ENCODE peak calls at places on chromosomes 12 and 14, in nine cellular contexts. Y, T, D, R, A, C, Z, J and V are unnamed samples.

GRCh38 chr12:127125607-127126259 is 1141.2 kb upstream of the TMEM132C start:
- DNase-seq in C (no peak), T (peak), R (no peak), Y (no peak), J (peak), A (no peak), D (peak), Z (peak), V (peak)

GRCh38 chr12:49777800-49778748 is 36.7 kb downstream of the TMBIM6 start:
- DNase-seq in J (no peak), Y (peak), Z (peak), R (peak), D (peak), A (no peak), T (no peak), C (peak), V (no peak)

GRCh38 chr14:33754264-33754663 is 196.6 kb downstream of the EGLN3 start:
- DNase-seq in T (no peak), D (peak), R (no peak), Z (no peak), A (no peak), C (no peak), J (peak), Y (no peak), V (no peak)

GRCh38 chr14:45972416-45972815 is 679.2 kb downstream of the RPL10L start:
- DNase-seq in Y (no peak), T (no peak), Z (no peak), D (no peak), R (no peak), A (no peak), J (no peak), C (peak), V (no peak)

GRCh38 chr12:30585877-30586276 is 109.8 kb downstream of the IPO8 start:
- DNase-seq in C (no peak), D (no peak), Z (no peak), A (no peak), T (no peak), R (no peak), Y (no peak), J (no peak), V (no peak)

GRCh38 chr14:64726585-64726890 is 22.3 kb downstream of the PLEKHG3 start:
- DNase-seq in R (no peak), Z (peak), T (peak), C (peak), A (no peak), D (no peak), Y (no peak), J (peak), V (no peak)

GRCh38 chr12:48973992-48974673 is 2.6 kb upstream of the WNT10B start:
- DNase-seq in T (peak), A (no peak), R (no peak), Z (no peak), C (peak), J (no peak), Y (peak), D (peak), V (no peak)

GRCh38 chr12:14995583-14996425 is 23.0 kb downstream of the PDE6H start:
- DNase-seq in Y (no peak), J (peak), R (no peak), A (no peak), C (no peak), D (peak), T (no peak), Z (peak), V (peak)

GRCh38 chr12:87928046-87928445 is 101.2 kb downstream of the C12orf50 start:
- DNase-seq in R (no peak), D (no peak), Y (no peak), A (no peak), T (no peak), C (no peak), Z (no peak), J (no peak), V (no peak)

GRCh38 chr12:82904219-82904795 is 217.6 kb downstream of the TMTC2 start:
- DNase-seq in J (no peak), C (no peak), R (no peak), Y (no peak), Z (no peak), T (no peak), A (no peak), D (peak), V (peak)

GRCh38 chr12:74747305-74747704 is 209.7 kb downstream of the ATXN7L3B start:
- DNase-seq in Y (no peak), R (no peak), J (peak), C (no peak), A (no peak), D (peak), Z (no peak), T (no peak), V (no peak)
- TF ChIP-seq CTCF in Y (peak), R (no peak), J (peak), C (no peak), A (no peak), D (no peak), Z (peak), T (peak), V (no peak)

GRCh38 chr12:7369274-7369729 is 65.4 kb downstream of the ACSM4 start:
- DNase-seq in R (peak), D (peak), Z (no peak), T (peak), C (peak), A (no peak), J (no peak), Y (no peak), V (peak)

GRCh38 chr12:7373226-7373625 is 69.4 kb downstream of the ACSM4 start:
- DNase-seq in T (no peak), D (no peak), Y (no peak), J (no peak), C (peak), R (no peak), A (no peak), Z (no peak), V (no peak)

GRCh38 chr12:7375145-7375543 is 68.8 kb downstream of the CD163L1 start:
- DNase-seq in C (no peak), D (no peak), R (no peak), Y (no peak), T (no peak), J (no peak), Z (no peak), A (no peak), V (no peak)

GRCh38 chr12:7376196-7376595 is 67.8 kb downstream of the CD163L1 start:
- DNase-seq in T (peak), Z (no peak), C (no peak), A (no peak), Y (no peak), R (no peak), D (peak), J (no peak), V (no peak)

DNA sequence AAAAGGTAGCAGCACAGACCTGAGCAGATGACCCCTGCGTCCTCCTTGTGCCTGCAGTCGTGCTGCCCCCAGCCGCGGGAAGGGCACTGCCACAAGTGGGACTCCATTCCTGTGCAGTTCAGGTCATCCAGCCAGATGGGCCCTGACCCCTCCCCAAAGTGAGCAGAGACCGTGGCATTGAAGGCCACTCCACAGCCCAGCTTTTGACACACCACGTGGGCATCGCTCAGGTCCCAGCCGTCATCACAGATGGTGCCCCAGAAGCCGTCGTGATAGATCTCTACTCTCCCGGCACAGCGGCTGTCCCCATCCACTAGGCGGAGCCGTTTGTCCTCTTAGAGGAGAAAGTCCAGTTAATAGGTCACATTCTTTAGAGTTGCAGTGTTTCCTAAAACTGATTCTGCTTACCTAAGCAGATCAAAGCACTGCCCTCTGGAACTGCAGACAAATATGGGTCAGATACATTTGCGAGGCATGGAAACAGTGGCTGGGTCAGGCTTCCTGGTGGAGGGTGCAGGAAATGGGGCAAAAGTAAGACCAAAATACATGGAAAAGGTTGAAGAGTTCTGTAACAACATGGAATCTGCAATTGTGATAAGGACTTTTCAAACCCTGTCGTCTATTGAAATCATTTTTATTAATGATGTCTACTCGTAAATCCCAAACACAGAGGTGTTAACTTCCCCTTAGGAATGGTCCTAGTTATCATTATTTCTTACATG is 69.4 kb downstream of the CD163L1 start:
- DNase-seq in J (no peak), D (peak), T (peak), R (no peak), Z (peak), A (no peak), C (peak), Y (no peak), V (no peak)
- TF ChIP-seq CTCF in J (peak), D (peak), T (peak), R (no peak), Z (peak), A (no peak), C (peak), Y (peak), V (peak)

GRCh38 chr14:23207146-23207540 is 23.7 kb upstream of the SLC7A8 start:
- DNase-seq in D (no peak), R (no peak), A (no peak), Y (no peak), J (no peak), T (no peak), Z (no peak), C (no peak), V (no peak)
- TF ChIP-seq CTCF in D (no peak), R (no peak), A (no peak), Y (no peak), J (no peak), T (no peak), Z (no peak), C (no peak), V (no peak)

DNA sequence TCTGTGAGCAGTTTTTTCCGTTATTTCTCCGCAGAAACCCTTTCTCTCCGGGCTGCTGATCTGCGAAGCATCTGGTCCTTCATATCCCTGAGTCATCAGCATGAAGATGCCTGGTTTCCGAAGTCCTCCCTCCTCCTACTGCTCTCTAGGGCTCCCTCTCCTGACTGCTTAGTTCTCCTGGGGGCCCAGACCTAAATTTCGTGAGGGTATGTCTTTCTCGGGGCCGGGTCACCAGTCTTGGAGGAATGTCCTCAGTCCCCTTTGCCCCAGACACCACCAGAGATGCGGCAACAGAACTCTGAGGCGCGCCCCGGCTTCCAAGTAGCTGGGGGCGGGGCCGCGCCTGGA is 622 bp upstream of the BICDL1 start:
- DNase-seq in Y (no peak), R (no peak), Z (peak), J (no peak), D (peak), C (no peak), A (peak), T (peak), V (no peak)
- TF ChIP-seq CTCF in Y (no peak), R (no peak), Z (peak), J (peak), D (peak), C (peak), A (no peak), T (peak), V (no peak)

DNA sequence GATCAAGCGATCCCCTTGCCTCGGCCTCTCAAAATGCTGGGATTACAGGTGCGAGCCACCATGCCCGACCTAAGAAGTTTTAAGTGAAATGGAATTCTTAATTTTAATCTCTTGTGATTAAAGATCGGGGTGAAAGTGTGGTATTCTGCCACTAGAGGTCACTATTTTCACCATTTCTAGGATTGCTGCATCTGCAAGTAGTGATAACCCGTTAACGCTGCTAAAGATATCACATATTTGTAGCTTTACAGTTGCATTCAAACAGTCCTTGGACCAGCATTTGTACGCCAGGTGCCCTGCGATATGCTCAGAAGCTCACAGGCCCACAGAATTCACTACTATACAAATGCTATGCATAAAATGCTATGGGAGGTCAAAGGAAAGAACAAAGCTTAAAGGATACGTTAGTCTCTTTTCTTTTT is 19.3 kb downstream of the CCDC62 start:
- DNase-seq in A (no peak), T (peak), C (no peak), J (no peak), R (no peak), Y (no peak), Z (peak), D (peak), V (no peak)
- TF ChIP-seq CTCF in A (no peak), T (peak), C (peak), J (peak), R (peak), Y (peak), Z (peak), D (peak), V (peak)

GRCh38 chr14:31363331-31364073 is 56.8 kb downstream of the HEATR5A start:
- DNase-seq in Y (no peak), Z (no peak), T (no peak), R (no peak), A (no peak), D (no peak), C (no peak), J (no peak), V (no peak)

GRCh38 chr14:31362746-31363145 is 57.6 kb downstream of the HEATR5A start:
- DNase-seq in Z (no peak), Y (no peak), J (no peak), A (no peak), T (no peak), C (no peak), D (no peak), R (no peak), V (no peak)

GRCh38 chr14:31357279-31357678 is 63.1 kb downstream of the HEATR5A start:
- DNase-seq in C (no peak), J (no peak), R (no peak), D (peak), Z (no peak), Y (no peak), A (no peak), T (no peak), V (no peak)

DNA sequence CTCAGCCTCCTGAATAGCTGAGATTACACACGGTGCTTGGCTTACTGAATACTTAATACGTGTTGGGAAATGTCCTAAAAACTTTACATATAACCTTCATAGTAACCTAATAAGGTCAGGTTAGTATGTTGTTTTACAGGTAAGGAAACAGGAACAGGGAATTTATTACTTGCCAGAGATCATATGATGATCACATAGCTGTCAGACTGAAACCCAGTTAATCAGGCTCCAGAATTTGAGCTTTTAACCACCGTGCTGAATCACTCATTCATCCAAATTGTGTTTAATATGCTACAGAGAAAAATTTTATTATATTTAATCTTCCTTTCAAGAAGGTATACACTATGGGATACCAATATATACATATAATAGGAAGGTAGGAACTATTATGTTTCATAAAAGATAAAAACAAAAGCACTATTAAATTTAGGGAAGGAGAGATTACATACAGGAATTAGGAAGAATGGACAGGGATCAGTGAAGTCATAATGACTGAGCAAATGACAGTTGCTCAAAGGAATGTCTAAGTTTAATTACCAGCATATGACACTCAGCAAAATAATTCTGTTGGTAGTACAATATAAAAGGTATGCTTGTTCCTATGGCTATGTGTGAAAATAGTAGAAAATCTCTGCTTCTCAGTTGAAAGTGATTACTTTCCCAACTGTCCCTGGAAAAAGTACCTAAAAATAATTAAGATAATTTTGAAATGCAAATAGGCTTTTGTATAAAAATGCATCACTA is 59.3 kb downstream of the HEATR5A start:
- DNase-seq in D (peak), Z (no peak), C (no peak), J (peak), A (no peak), T (no peak), R (no peak), Y (no peak), V (no peak)
- TF ChIP-seq CTCF in D (no peak), Z (no peak), C (no peak), J (no peak), A (no peak), T (no peak), R (no peak), Y (no peak), V (no peak)

GRCh38 chr12:52714887-52715281 is 11.6 kb upstream of the KRT77 start:
- DNase-seq in R (no peak), Z (no peak), Y (no peak), T (no peak), J (no peak), A (no peak), D (no peak), C (no peak), V (no peak)

GRCh38 chr12:52710744-52711143 is 7.4 kb upstream of the KRT77 start:
- DNase-seq in D (no peak), Y (no peak), T (no peak), J (no peak), C (no peak), R (no peak), Z (no peak), A (no peak), V (no peak)

GRCh38 chr12:52713960-52714886 is 10.9 kb upstream of the KRT77 start:
- DNase-seq in D (no peak), C (no peak), Y (peak), R (no peak), Z (peak), A (no peak), T (no peak), J (no peak), V (no peak)

GRCh38 chr12:52716061-52716460 is 12.7 kb upstream of the KRT77 start:
- DNase-seq in C (no peak), A (no peak), D (no peak), Y (no peak), J (no peak), R (no peak), Z (no peak), T (no peak), V (no peak)

DNA sequence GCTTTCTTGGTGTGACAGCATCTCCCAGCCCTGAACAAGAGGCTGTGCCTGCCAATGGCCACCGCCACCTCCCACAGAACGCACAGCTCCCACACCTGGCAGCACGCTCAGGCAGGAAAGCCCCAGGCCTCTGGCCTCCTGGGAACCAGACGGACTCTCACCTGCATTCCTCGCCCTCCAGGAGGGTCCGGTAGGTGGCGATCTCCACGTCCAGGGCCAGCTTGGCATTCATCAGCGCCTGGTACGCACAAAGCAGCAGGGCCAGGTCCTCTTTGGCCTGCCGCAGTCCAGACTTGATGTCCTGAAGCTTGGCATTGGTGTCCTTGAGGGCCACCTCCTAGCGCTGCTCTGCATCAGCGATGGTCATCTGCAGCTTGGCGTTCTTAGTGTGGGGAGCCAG is 12.1 kb upstream of the KRT77 start:
- DNase-seq in C (no peak), Y (peak), Z (peak), J (no peak), T (no peak), R (no peak), D (no peak), A (no peak), V (no peak)
- TF ChIP-seq CTCF in C (peak), Y (peak), Z (no peak), J (peak), T (peak), R (no peak), D (no peak), A (no peak), V (no peak)

GRCh38 chr12:26524862-26525465 is 308.0 kb downstream of the ITPR2 start:
- DNase-seq in A (no peak), J (no peak), C (no peak), R (no peak), Y (no peak), D (peak), Z (no peak), T (peak), V (no peak)
- TF ChIP-seq CTCF in A (no peak), J (peak), C (peak), R (peak), Y (peak), D (peak), Z (peak), T (peak), V (peak)